ENCODE peak calls at places on chromosomes 13 and 19, in four cellular contexts. One of them, this sample, is unnamed.

GRCh38 chr13:106113796-106114195 is 421.7 kb downstream of the EFNB2 start:
- DNase-seq in fibroblast of villous mesenchyme: no peak
- DNase-seq in HCT116: no peak
- DNase-seq in hepatocyte: no peak
- DNase-seq in this sample: no peak

GRCh38 chr19:29687897-29688728 is 22.9 kb downstream of the PLEKHF1 start:
- DNase-seq in fibroblast of villous mesenchyme: peak; percentile 84
- DNase-seq in HCT116: no peak
- DNase-seq in hepatocyte: no peak
- DNase-seq in this sample: no peak

GRCh38 chr13:40592035-40592434 is 74.4 kb downstream of the FOXO1 start:
- DNase-seq in fibroblast of villous mesenchyme: no peak
- DNase-seq in HCT116: no peak
- DNase-seq in hepatocyte: no peak
- DNase-seq in this sample: no peak

GRCh38 chr19:29587518-29587986 is 18.5 kb upstream of the POP4 start:
- DNase-seq in fibroblast of villous mesenchyme: peak; percentile 24
- DNase-seq in HCT116: no peak
- DNase-seq in hepatocyte: no peak
- DNase-seq in this sample: no peak

GRCh38 chr19:35309481-35310279 is 17.7 kb downstream of the MAG start:
- DNase-seq in fibroblast of villous mesenchyme: peak; percentile 74
- DNase-seq in HCT116: no peak
- DNase-seq in hepatocyte: peak; percentile 74
- DNase-seq in this sample: no peak

GRCh38 chr19:35262101-35262761 is 6.5 kb upstream of the USF2 start:
- DNase-seq in fibroblast of villous mesenchyme: no peak
- DNase-seq in HCT116: no peak
- DNase-seq in hepatocyte: peak; percentile 3
- DNase-seq in this sample: peak; percentile 75

GRCh38 chr19:31262673-31263308 is 86.4 kb downstream of the TSHZ3 start:
- DNase-seq in fibroblast of villous mesenchyme: peak; percentile 79
- DNase-seq in HCT116: no peak
- DNase-seq in hepatocyte: no peak
- DNase-seq in this sample: no peak

GRCh38 chr13:25172303-25172630 is 179 bp upstream of the AMER2 start:
- DNase-seq in fibroblast of villous mesenchyme: no peak
- DNase-seq in HCT116: no peak
- DNase-seq in hepatocyte: no peak
- DNase-seq in this sample: no peak

GRCh38 chr19:29542776-29543175 is 17.0 kb downstream of the VSTM2B start:
- DNase-seq in fibroblast of villous mesenchyme: no peak
- DNase-seq in HCT116: no peak
- DNase-seq in hepatocyte: no peak
- DNase-seq in this sample: peak; percentile 34

GRCh38 chr19:28482221-28482620 is 730.7 kb downstream of the UQCRFS1 start:
- DNase-seq in fibroblast of villous mesenchyme: no peak
- DNase-seq in HCT116: no peak
- DNase-seq in hepatocyte: no peak
- DNase-seq in this sample: no peak

GRCh38 chr19:44607049-44607448 is 6.3 kb upstream of the IGSF23 start:
- DNase-seq in fibroblast of villous mesenchyme: peak; percentile 48
- DNase-seq in HCT116: no peak
- DNase-seq in hepatocyte: no peak
- DNase-seq in this sample: no peak

GRCh38 chr13:73272831-73273230 is 214.0 kb downstream of the KLF5 start:
- DNase-seq in fibroblast of villous mesenchyme: no peak
- DNase-seq in HCT116: no peak
- DNase-seq in hepatocyte: no peak
- DNase-seq in this sample: no peak

GRCh38 chr13:31951215-31951678 is 80.3 kb upstream of the FRY start:
- DNase-seq in fibroblast of villous mesenchyme: no peak
- DNase-seq in HCT116: no peak
- DNase-seq in hepatocyte: peak; percentile 57
- DNase-seq in this sample: no peak

GRCh38 chr13:110916671-110917142 is 1.8 kb upstream of the ANKRD10 start:
- DNase-seq in fibroblast of villous mesenchyme: peak; percentile 83
- DNase-seq in HCT116: no peak
- DNase-seq in hepatocyte: peak; percentile 37
- DNase-seq in this sample: no peak

GRCh38 chr13:58655086-58655485 is 1023.5 kb downstream of the PCDH17 start:
- DNase-seq in fibroblast of villous mesenchyme: no peak
- DNase-seq in HCT116: no peak
- DNase-seq in hepatocyte: no peak
- DNase-seq in this sample: no peak

GRCh38 chr19:29678484-29679106 is 13.3 kb downstream of the PLEKHF1 start:
- DNase-seq in fibroblast of villous mesenchyme: peak; percentile 38
- DNase-seq in HCT116: no peak
- DNase-seq in hepatocyte: no peak
- DNase-seq in this sample: no peak

GRCh38 chr13:20102776-20103175 is 58.1 kb downstream of the GJA3 start:
- DNase-seq in fibroblast of villous mesenchyme: no peak
- DNase-seq in HCT116: no peak
- DNase-seq in hepatocyte: no peak
- DNase-seq in this sample: no peak

GRCh38 chr13:113787694-113788093 is 28.7 kb downstream of the TMEM255B start:
- DNase-seq in fibroblast of villous mesenchyme: no peak
- DNase-seq in HCT116: no peak
- DNase-seq in hepatocyte: no peak
- DNase-seq in this sample: no peak

GRCh38 chr13:29436291-29436690 is 159.2 kb downstream of the SLC7A1 start:
- DNase-seq in fibroblast of villous mesenchyme: peak; percentile 75
- DNase-seq in HCT116: no peak
- DNase-seq in hepatocyte: no peak
- DNase-seq in this sample: no peak

GRCh38 chr19:37506387-37507166 is at the start of gene ZNF793:
- DNase-seq in fibroblast of villous mesenchyme: peak; percentile 60
- DNase-seq in HCT116: no peak
- DNase-seq in hepatocyte: peak; percentile 91
- DNase-seq in this sample: no peak

GRCh38 chr13:93002071-93002470 is 224.5 kb upstream of the GPC6 start:
- DNase-seq in fibroblast of villous mesenchyme: peak; percentile 49
- DNase-seq in HCT116: no peak
- DNase-seq in hepatocyte: no peak
- DNase-seq in this sample: no peak

GRCh38 chr19:37218592-37218935 is 550 bp downstream of the ZNF383 start:
- DNase-seq in fibroblast of villous mesenchyme: peak; percentile 28
- DNase-seq in HCT116: no peak
- DNase-seq in hepatocyte: no peak
- DNase-seq in this sample: no peak

GRCh38 chr19:35796645-35797542 is 15.8 kb downstream of the PRODH2 start:
- DNase-seq in fibroblast of villous mesenchyme: no peak
- DNase-seq in HCT116: no peak
- DNase-seq in hepatocyte: no peak
- DNase-seq in this sample: no peak

GRCh38 chr13:48411281-48412099 is 1.4 kb downstream of the LPAR6 start:
- DNase-seq in fibroblast of villous mesenchyme: peak; percentile 29
- DNase-seq in HCT116: no peak
- DNase-seq in hepatocyte: peak; percentile 7
- DNase-seq in this sample: no peak

GRCh38 chr13:80605007-80605406 is 264.1 kb upstream of the SPRY2 start:
- DNase-seq in fibroblast of villous mesenchyme: no peak
- DNase-seq in HCT116: no peak
- DNase-seq in hepatocyte: no peak
- DNase-seq in this sample: no peak

GRCh38 chr19:44891016-44891882 is at the start of gene TOMM40:
- DNase-seq in fibroblast of villous mesenchyme: peak; percentile 100
- DNase-seq in HCT116: no peak
- DNase-seq in hepatocyte: peak; percentile 100
- DNase-seq in this sample: peak; percentile 99

GRCh38 chr19:51002542-51003311 is 1.3 kb upstream of the KLK8 start:
- DNase-seq in fibroblast of villous mesenchyme: no peak
- DNase-seq in HCT116: peak; percentile 99
- DNase-seq in hepatocyte: peak; percentile 65
- DNase-seq in this sample: no peak

GRCh38 chr19:51127755-51128154 is 3.0 kb downstream of the SIGLEC9 start:
- DNase-seq in fibroblast of villous mesenchyme: peak; percentile 65
- DNase-seq in HCT116: no peak
- DNase-seq in hepatocyte: no peak
- DNase-seq in this sample: no peak

GRCh38 chr19:13770013-13770635 is 4.1 kb upstream of the C19orf53 start:
- DNase-seq in fibroblast of villous mesenchyme: no peak
- DNase-seq in HCT116: no peak
- DNase-seq in hepatocyte: no peak
- DNase-seq in this sample: no peak

GRCh38 chr13:99027260-99027659 is 49.4 kb upstream of the DOCK9 start:
- DNase-seq in fibroblast of villous mesenchyme: no peak
- DNase-seq in HCT116: no peak
- DNase-seq in hepatocyte: no peak
- DNase-seq in this sample: no peak

GRCh38 chr19:34131100-34131499 is 41.2 kb upstream of the LSM14A start:
- DNase-seq in fibroblast of villous mesenchyme: no peak
- DNase-seq in HCT116: no peak
- DNase-seq in hepatocyte: no peak
- DNase-seq in this sample: no peak

GRCh38 chr13:30429721-30430694 is 7.7 kb downstream of the UBE2L5 start:
- DNase-seq in fibroblast of villous mesenchyme: peak; percentile 82
- DNase-seq in HCT116: peak; percentile 60
- DNase-seq in hepatocyte: peak; percentile 58
- DNase-seq in this sample: no peak

GRCh38 chr19:29834991-29835390 is 23.2 kb downstream of the CCNE1 start:
- DNase-seq in fibroblast of villous mesenchyme: no peak
- DNase-seq in HCT116: no peak
- DNase-seq in hepatocyte: no peak
- DNase-seq in this sample: peak; percentile 22

GRCh38 chr19:31220540-31220939 is 128.7 kb downstream of the TSHZ3 start:
- DNase-seq in fibroblast of villous mesenchyme: no peak
- DNase-seq in HCT116: no peak
- DNase-seq in hepatocyte: no peak
- DNase-seq in this sample: no peak

GRCh38 chr19:48501446-48501960 is 10.1 kb downstream of the LMTK3 start:
- DNase-seq in fibroblast of villous mesenchyme: no peak
- DNase-seq in HCT116: no peak
- DNase-seq in hepatocyte: peak; percentile 96
- DNase-seq in this sample: no peak

GRCh38 chr19:1383311-1384084 is at the start of gene NDUFS7:
- DNase-seq in fibroblast of villous mesenchyme: peak; percentile 95
- DNase-seq in HCT116: peak; percentile 84
- DNase-seq in hepatocyte: peak; percentile 95
- DNase-seq in this sample: no peak
- TF ChIP-seq CTCF in fibroblast of villous mesenchyme: no peak
- TF ChIP-seq CTCF in HCT116: peak; percentile 30
- TF ChIP-seq CTCF in hepatocyte: no peak
- TF ChIP-seq CTCF in this sample: peak; percentile 65

DNA sequence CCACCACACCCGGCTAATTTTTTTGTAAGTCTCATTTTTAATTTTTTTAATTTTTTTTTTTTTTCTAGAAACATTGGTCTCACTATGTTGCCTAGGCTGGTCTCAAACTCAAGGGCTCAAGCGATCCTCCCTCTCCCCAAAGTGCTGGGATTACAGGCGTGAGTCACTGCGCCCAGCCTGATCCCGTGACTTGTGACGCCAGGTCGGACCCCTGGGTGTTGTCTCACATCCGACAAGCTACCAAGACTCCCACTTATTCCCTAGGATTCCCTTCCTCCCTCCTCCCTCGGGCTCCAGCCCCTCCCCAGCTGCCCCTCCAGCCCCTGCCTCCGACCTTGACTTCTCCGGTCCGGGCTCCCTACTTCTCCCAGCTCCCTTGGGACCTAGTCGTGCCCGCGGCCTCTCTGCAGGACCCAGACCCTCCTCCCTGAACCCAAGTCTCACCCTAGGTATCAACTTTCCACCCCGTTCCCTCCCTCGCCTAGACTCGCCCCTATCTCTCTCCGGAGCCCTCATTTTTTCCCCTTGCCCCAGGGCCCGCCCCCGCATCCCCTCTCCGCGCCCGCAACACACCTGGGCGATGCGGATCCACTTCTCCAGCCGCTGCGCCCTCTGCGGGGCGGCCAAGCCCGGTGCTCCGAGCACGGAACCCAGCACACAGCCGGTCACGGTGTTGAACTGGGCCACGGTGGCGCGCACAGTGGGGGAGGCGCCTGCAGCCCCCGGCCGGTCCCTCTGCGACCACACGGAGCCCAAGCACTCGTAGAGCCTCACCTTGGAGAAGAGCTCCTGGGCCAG is 13.1 kb downstream of the RGL3 start:
- DNase-seq in fibroblast of villous mesenchyme: no peak
- DNase-seq in HCT116: no peak
- DNase-seq in hepatocyte: no peak
- DNase-seq in this sample: no peak
- TF ChIP-seq CTCF in fibroblast of villous mesenchyme: peak; percentile 32
- TF ChIP-seq CTCF in HCT116: no peak
- TF ChIP-seq CTCF in hepatocyte: no peak
- TF ChIP-seq CTCF in this sample: peak; percentile 61

GRCh38 chr13:88000239-88000638 is 329.1 kb downstream of the SLITRK5 start:
- DNase-seq in fibroblast of villous mesenchyme: no peak
- DNase-seq in HCT116: no peak
- DNase-seq in hepatocyte: no peak
- DNase-seq in this sample: no peak
- TF ChIP-seq CTCF in fibroblast of villous mesenchyme: no peak
- TF ChIP-seq CTCF in HCT116: no peak
- TF ChIP-seq CTCF in hepatocyte: no peak
- TF ChIP-seq CTCF in this sample: no peak

GRCh38 chr19:38878575-38879399 is 712 bp upstream of the RINL start:
- DNase-seq in fibroblast of villous mesenchyme: no peak
- DNase-seq in HCT116: no peak
- DNase-seq in hepatocyte: no peak
- DNase-seq in this sample: no peak
- TF ChIP-seq CTCF in fibroblast of villous mesenchyme: no peak
- TF ChIP-seq CTCF in HCT116: no peak
- TF ChIP-seq CTCF in hepatocyte: no peak
- TF ChIP-seq CTCF in this sample: peak; percentile 23

GRCh38 chr13:102724923-102725322 is 30.1 kb upstream of the METTL21C start:
- DNase-seq in fibroblast of villous mesenchyme: peak; percentile 70
- DNase-seq in HCT116: no peak
- DNase-seq in hepatocyte: peak; percentile 22
- DNase-seq in this sample: no peak

GRCh38 chr13:102721800-102722231 is 27.0 kb upstream of the METTL21C start:
- DNase-seq in fibroblast of villous mesenchyme: no peak
- DNase-seq in HCT116: no peak
- DNase-seq in hepatocyte: no peak
- DNase-seq in this sample: no peak

GRCh38 chr13:102729560-102730275 is 34.9 kb upstream of the METTL21C start:
- DNase-seq in fibroblast of villous mesenchyme: peak; percentile 42
- DNase-seq in HCT116: no peak
- DNase-seq in hepatocyte: no peak
- DNase-seq in this sample: no peak

GRCh38 chr13:102726430-102726829 is 31.6 kb upstream of the METTL21C start:
- DNase-seq in fibroblast of villous mesenchyme: peak; percentile 33
- DNase-seq in HCT116: no peak
- DNase-seq in hepatocyte: no peak
- DNase-seq in this sample: no peak
- TF ChIP-seq CTCF in fibroblast of villous mesenchyme: peak; percentile 19
- TF ChIP-seq CTCF in HCT116: peak; percentile 11
- TF ChIP-seq CTCF in hepatocyte: no peak
- TF ChIP-seq CTCF in this sample: no peak